ENCODE peak calls at places on chromosomes 5 and 9, in seven cellular contexts. M is HCT116, P is neural progenitor cell, R is fibroblast of mammary gland, A is kidney, E is left lung, V is dorsolateral prefrontal cortex. Q is an unnamed sample.

GRCh38 chr5:72141440-72142271 is 34.4 kb downstream of the MAP1B start:
- DNase-seq in A (no peak), V (no peak), E (no peak), P (no peak), R (peak), M (no peak), Q (peak)

GRCh38 chr5:87081511-87082372 is 185.9 kb upstream of the RASA1 start:
- DNase-seq in P (no peak), A (no peak), V (no peak), E (no peak), R (no peak), M (no peak), Q (no peak)

GRCh38 chr9:93577940-93578682 is 1.7 kb downstream of the PHF2 start:
- DNase-seq in R (no peak), P (no peak), V (no peak), A (no peak), M (no peak), E (no peak), Q (no peak)

GRCh38 chr9:137672907-137673791 is 54.3 kb downstream of the EHMT1 start:
- DNase-seq in M (peak), P (peak), R (peak), V (no peak), A (no peak), E (no peak), Q (peak)

GRCh38 chr5:36875051-36875788 is 1.3 kb upstream of the NIPBL start:
- DNase-seq in V (peak), P (peak), A (peak), M (no peak), E (peak), R (peak), Q (peak)

GRCh38 chr5:172002840-172003512 is 3.5 kb downstream of the FBXW11 start:
- DNase-seq in R (no peak), E (no peak), P (no peak), V (no peak), A (no peak), M (no peak), Q (no peak)

GRCh38 chr5:112004867-112005532 is 248.0 kb upstream of the NREP start:
- DNase-seq in P (no peak), E (no peak), M (no peak), V (no peak), A (no peak), R (peak), Q (peak)

GRCh38 chr5:146659961-146660360 is 144.0 kb upstream of the GPR151 start:
- DNase-seq in M (no peak), V (no peak), A (no peak), R (no peak), P (no peak), E (no peak), Q (no peak)

GRCh38 chr9:5851445-5851844 is 18.5 kb upstream of the ERMP1 start:
- DNase-seq in R (peak), V (no peak), P (no peak), M (no peak), A (no peak), E (no peak), Q (peak)

GRCh38 chr5:1973391-1974013 is 90.8 kb upstream of the IRX4 start:
- DNase-seq in E (no peak), P (peak), M (peak), V (no peak), R (peak), A (no peak), Q (no peak)

GRCh38 chr5:107806271-107806670 is 135.5 kb upstream of the EFNA5 start:
- DNase-seq in M (no peak), E (no peak), A (no peak), R (no peak), P (peak), V (no peak), Q (no peak)

GRCh38 chr5:177425196-177425800 is 1.2 kb upstream of the GRK6 start:
- DNase-seq in P (no peak), A (no peak), R (no peak), M (no peak), V (no peak), E (no peak), Q (no peak)

GRCh38 chr5:172731286-172732073 is 39.5 kb downstream of the DUSP1 start:
- DNase-seq in E (peak), P (no peak), V (no peak), M (peak), A (peak), R (peak), Q (no peak)

GRCh38 chr5:36876965-36877666 is 547 bp downstream of the NIPBL start:
- DNase-seq in A (peak), E (peak), R (peak), V (peak), P (peak), M (peak), Q (peak)

GRCh38 chr9:126652140-126652558 is 38.4 kb downstream of the LMX1B start:
- DNase-seq in V (no peak), R (no peak), E (no peak), P (peak), A (no peak), M (no peak), Q (no peak)

GRCh38 chr9:137114613-137115393 is at the start of gene DPP7:
- DNase-seq in M (no peak), R (peak), A (peak), V (peak), P (peak), E (peak), Q (peak)

GRCh38 chr5:156595132-156595787 is 254.8 kb upstream of the PPP1R2B start:
- DNase-seq in E (no peak), V (no peak), M (no peak), P (no peak), A (no peak), R (peak), Q (peak)

GRCh38 chr9:127344373-127344995 is 52.5 kb upstream of the SLC2A8 start:
- DNase-seq in P (no peak), E (no peak), M (no peak), V (no peak), R (no peak), A (no peak), Q (no peak)

GRCh38 chr5:34684281-34684979 is 28.3 kb downstream of the RAI14 start:
- DNase-seq in V (no peak), E (no peak), R (peak), A (no peak), M (peak), P (peak), Q (peak)
- TF ChIP-seq CTCF in V (no peak), E (no peak), R (peak), A (no peak), M (peak), P (no peak), Q (peak)

DNA sequence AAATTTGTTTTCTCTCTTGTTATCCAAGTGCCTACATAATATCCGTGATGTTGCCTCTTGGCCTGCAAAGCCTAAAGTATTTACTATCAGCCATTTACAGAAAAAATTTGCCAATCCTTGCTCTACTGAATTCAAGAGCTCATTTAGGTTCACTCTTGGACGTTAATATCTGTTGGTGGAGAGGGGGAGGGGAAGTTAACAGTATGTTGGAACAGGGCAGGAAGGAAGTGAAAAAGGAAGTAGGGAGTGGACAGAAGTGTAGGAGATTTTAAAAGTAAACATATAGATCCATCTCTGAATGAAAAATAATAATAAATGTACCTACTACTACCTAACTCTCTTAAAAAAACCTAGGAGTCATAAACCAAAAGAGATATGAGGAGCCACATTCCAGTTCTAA is 32.8 kb downstream of the ZNF608 start:
- DNase-seq in R (no peak), P (no peak), V (no peak), E (no peak), M (no peak), A (no peak), Q (no peak)
- H3K4me3 ChIP-seq in R (no peak), P (no peak), V (no peak), E (no peak), M (no peak), A (no peak), Q (no peak)

GRCh38 chr9:36327903-36328302 is 69.7 kb upstream of the GNE start:
- DNase-seq in A (no peak), M (no peak), P (no peak), V (no peak), E (no peak), R (peak), Q (peak)

GRCh38 chr9:36323926-36324325 is 65.7 kb upstream of the GNE start:
- DNase-seq in R (no peak), P (no peak), E (no peak), V (no peak), A (no peak), M (no peak), Q (no peak)

GRCh38 chr9:36325081-36325828 is 67.0 kb upstream of the GNE start:
- DNase-seq in R (no peak), A (no peak), M (no peak), V (no peak), E (peak), P (no peak), Q (no peak)

GRCh38 chr9:36332006-36332405 is 68.1 kb downstream of the RNF38 start:
- DNase-seq in V (no peak), R (peak), M (no peak), A (no peak), E (no peak), P (no peak), Q (no peak)

GRCh38 chr9:36328798-36329411 is 70.7 kb upstream of the GNE start:
- DNase-seq in P (peak), A (no peak), R (peak), V (no peak), M (peak), E (no peak), Q (peak)
- TF ChIP-seq CTCF in P (peak), A (peak), R (peak), V (peak), M (peak), E (peak), Q (peak)

DNA sequence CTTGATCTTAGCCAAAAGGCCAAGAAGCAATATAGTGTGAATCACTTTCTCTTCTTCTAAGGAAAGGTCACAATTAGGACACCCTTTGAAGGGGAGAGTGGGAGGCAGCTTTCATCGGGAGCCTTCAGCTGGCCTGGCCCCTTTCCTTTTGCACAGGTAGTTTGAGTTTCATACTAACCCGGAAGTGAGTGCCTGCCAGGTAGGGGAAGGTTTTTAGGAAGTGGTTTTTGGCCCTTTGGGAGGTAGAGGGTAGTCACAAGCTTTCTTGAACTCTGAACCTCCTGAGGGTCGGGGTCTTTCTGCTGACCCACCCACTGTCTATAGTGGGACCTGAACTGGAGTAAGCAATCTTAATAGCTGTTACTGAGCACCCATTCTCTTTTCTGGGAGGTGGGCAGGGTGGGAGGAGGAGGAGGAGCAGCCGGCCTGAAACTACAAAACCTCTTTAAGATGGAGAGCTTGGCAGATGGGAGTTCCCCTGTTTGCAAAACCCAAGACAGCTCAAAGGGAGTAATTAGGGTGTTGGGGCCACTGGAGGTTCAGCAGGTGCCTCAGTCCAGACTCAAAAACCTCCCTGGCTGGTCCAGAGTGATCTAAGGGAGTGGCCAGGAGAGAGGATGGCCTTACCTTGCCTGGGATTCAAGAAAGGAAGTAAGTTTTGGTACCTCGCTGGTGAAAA is 6.0 kb downstream of the LARP1 start:
- DNase-seq in A (no peak), R (no peak), P (no peak), V (no peak), E (no peak), M (no peak), Q (no peak)
- H3K4me3 ChIP-seq in A (no peak), R (no peak), P (no peak), V (no peak), E (no peak), M (no peak), Q (no peak)

DNA sequence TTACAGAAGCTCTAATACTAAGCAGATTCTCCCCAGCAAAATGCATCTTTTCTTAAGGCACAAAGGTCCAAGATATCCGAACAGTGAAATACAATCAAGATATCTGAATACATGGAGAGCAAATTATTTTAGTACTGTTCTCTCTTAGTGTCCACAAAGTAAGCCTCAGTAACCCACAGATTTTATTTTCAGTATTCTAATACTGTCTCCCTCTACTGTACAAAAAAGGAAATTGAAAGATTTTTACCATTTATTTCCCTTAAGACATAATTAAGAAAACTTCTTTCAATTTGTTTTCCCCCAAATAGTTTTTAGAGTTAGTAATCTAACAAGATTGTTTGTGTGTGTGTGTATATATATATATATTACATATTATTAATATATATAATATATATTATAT is 24.7 kb upstream of the NOL6 start:
- DNase-seq in A (no peak), M (no peak), P (no peak), E (no peak), R (no peak), V (no peak), Q (peak)
- TF ChIP-seq CTCF in A (no peak), M (peak), P (peak), E (no peak), R (peak), V (peak), Q (peak)

DNA sequence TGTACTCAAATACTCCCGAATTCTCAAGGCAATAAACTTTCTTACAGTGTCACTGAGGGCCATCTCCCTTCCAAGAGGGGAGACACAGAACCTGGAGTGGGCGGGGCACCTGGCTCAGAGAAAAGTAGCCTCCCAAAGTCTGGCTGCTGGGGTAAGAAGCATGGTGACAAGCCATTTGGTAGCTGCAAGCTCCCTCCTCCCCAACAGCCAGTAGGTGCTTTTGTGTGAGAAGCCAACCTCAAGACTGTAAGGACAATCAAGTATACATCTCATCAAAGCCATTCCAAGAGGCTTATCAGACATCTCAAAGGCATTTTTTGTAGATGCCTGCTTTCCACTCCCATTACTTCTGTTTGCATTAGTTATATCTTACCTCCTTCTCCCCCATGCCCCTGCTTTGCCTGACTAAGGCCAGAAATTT is 1.4 kb downstream of the DAB2 start:
- DNase-seq in E (no peak), M (no peak), R (peak), V (no peak), A (no peak), P (peak), Q (no peak)
- H3K4me3 ChIP-seq in E (peak), M (no peak), R (peak), V (peak), A (peak), P (peak), Q (peak)

GRCh38 chr5:84450617-84451414 is 66.1 kb upstream of the EDIL3 start:
- DNase-seq in P (no peak), R (peak), E (no peak), A (no peak), M (no peak), V (no peak), Q (peak)
- TF ChIP-seq CTCF in P (peak), R (peak), E (peak), A (no peak), M (peak), V (peak), Q (peak)

DNA sequence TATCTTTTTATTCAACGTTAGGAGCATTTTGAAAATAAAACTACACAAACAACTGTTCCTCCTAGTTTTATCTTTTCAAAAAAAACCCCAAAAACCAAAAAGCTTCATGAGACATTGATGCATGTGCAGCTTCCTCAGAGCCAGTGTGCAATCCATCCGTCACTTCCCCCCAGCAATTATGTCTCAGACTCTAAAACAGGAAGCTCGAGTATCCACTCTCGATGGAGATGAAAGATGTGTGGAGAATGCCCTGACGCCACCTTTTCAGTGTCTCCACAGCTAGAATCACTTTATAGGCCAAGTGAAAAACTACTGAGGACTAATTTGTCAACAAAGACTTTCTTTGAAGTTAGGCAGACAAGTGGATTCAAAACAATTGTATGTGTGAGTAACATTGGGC is 408.9 kb upstream of the SMARCA2 start:
- DNase-seq in P (no peak), R (no peak), A (no peak), M (no peak), E (no peak), V (no peak), Q (no peak)
- H3K4me3 ChIP-seq in P (no peak), R (no peak), A (no peak), M (no peak), E (no peak), V (no peak), Q (no peak)

GRCh38 chr5:165157209-165157608 is 1651.8 kb downstream of the MAT2B start:
- DNase-seq in V (no peak), M (no peak), P (no peak), A (no peak), E (no peak), R (no peak), Q (no peak)

DNA sequence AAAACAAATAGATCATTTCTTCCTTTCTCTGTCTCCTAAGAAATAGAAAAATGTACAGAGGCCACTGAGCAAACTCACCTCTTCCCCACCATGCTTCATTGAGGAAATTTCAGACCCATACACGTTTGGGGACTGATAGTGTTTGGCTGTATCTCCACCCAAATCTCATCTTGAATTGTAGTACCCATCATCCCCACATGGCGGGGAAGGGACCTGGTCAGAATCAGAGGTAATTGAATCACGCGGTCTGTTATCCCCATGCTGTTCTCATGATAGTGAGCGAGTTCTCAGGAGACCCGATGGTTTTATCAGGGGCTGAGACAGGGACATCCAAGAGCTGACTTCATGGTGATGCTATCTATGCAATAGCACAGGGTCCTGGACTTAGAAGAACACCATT is 1655.8 kb downstream of the MAT2B start:
- DNase-seq in V (no peak), E (no peak), A (no peak), R (no peak), P (peak), M (no peak), Q (no peak)
- TF ChIP-seq CTCF in V (no peak), E (no peak), A (no peak), R (no peak), P (peak), M (peak), Q (no peak)